ENCODE peak calls at places on chromosomes 3 and 15, in six cellular contexts. S is NCI-H1105; X is GM18507; V is stimulated activated CD8-positive, alpha-beta memory T cell treated with anti-CD3 and anti-CD28 coated beads, Interleukin-15, amount 100 ng/mL, for 1 hour; Q is AG20443; O is RCC 7860. A is an unnamed sample.

GRCh38 chr3:126344380-126345041 is 12.7 kb downstream of the KLF15 start:
- DNase-seq in S (no peak), X (no peak), V (no peak), Q (no peak), O (no peak), A (no peak)

GRCh38 chr15:69860921-69861320 is 236.8 kb downstream of the TLE3 start:
- DNase-seq in S (no peak), X (no peak), V (no peak), Q (no peak), O (no peak), A (no peak)

GRCh38 chr3:58336135-58336882 is 3.6 kb downstream of the PXK start:
- DNase-seq in S (no peak), X (no peak), V (no peak), Q (peak; percentile 65), O (peak; percentile 92), A (no peak)

GRCh38 chr15:42108808-42109207 is 14.4 kb upstream of the PLA2G4D start:
- DNase-seq in S (no peak), X (no peak), V (no peak), Q (no peak), O (no peak), A (no peak)

GRCh38 chr15:25844542-25844941 is 18.6 kb downstream of the ATP10A start:
- DNase-seq in S (no peak), X (no peak), V (no peak), Q (no peak), O (no peak), A (no peak)

GRCh38 chr3:118144919-118145318 is 889.7 kb downstream of the IGSF11 start:
- DNase-seq in S (no peak), X (no peak), V (no peak), Q (no peak), O (no peak), A (no peak)

GRCh38 chr3:64158334-64158733 is 66.9 kb downstream of the PRICKLE2 start:
- DNase-seq in S (no peak), X (no peak), V (no peak), Q (no peak), O (peak; percentile 55), A (no peak)

GRCh38 chr3:36944641-36945270 is at the start of gene TRANK1:
- DNase-seq in S (no peak), X (peak; percentile 47), V (peak; percentile 62), Q (peak; percentile 85), O (no peak), A (no peak)

GRCh38 chr15:65021475-65021874 is 8.0 kb downstream of the MTFMT start:
- DNase-seq in S (no peak), X (no peak), V (no peak), Q (no peak), O (no peak), A (no peak)

GRCh38 chr3:52278510-52279069 is at the start of gene WDR82:
- DNase-seq in S (peak; percentile 82), X (peak; percentile 92), V (peak; percentile 97), Q (peak; percentile 97), O (peak; percentile 79), A (peak; percentile 84)

GRCh38 chr15:57994468-57995154 is 70.9 kb downstream of the ALDH1A2 start:
- DNase-seq in S (no peak), X (no peak), V (no peak), Q (no peak), O (no peak), A (no peak)

GRCh38 chr15:82847703-82848102 is 38.3 kb downstream of the WHAMM start:
- DNase-seq in S (no peak), X (no peak), V (no peak), Q (no peak), O (no peak), A (no peak)

GRCh38 chr3:99562138-99562537 is 76.3 kb upstream of the COL8A1 start:
- DNase-seq in S (no peak), X (no peak), V (no peak), Q (peak; percentile 40), O (no peak), A (no peak)

GRCh38 chr3:182185341-182185740 is 473.6 kb downstream of the SOX2 start:
- DNase-seq in S (no peak), X (no peak), V (no peak), Q (no peak), O (no peak), A (no peak)

GRCh38 chr3:139320551-139321309 is 23.1 kb upstream of the MRPS22 start:
- DNase-seq in S (no peak), X (no peak), V (no peak), Q (no peak), O (no peak), A (no peak)

GRCh38 chr3:36893137-36893557 is 51.7 kb downstream of the TRANK1 start:
- DNase-seq in S (no peak), X (no peak), V (no peak), Q (peak; percentile 61), O (peak; percentile 37), A (peak; percentile 13)

GRCh38 chr15:48887144-48887543 is 9.2 kb downstream of the EID1 start:
- DNase-seq in S (no peak), X (no peak), V (no peak), Q (no peak), O (no peak), A (no peak)

GRCh38 chr15:31131853-31132375 is 30.4 kb upstream of the TRPM1 start:
- DNase-seq in S (no peak), X (no peak), V (no peak), Q (no peak), O (no peak), A (no peak)

GRCh38 chr3:121431717-121432517 is 113.9 kb downstream of the POLQ start:
- DNase-seq in S (no peak), X (peak; percentile 43), V (peak; percentile 5), Q (peak; percentile 62), O (peak; percentile 60), A (no peak)

GRCh38 chr3:32076566-32076965 is 29.9 kb upstream of the GPD1L start:
- DNase-seq in S (no peak), X (no peak), V (no peak), Q (no peak), O (no peak), A (no peak)

GRCh38 chr3:49867400-49867799 is 2.3 kb downstream of the CAMKV start:
- DNase-seq in S (no peak), X (no peak), V (no peak), Q (no peak), O (no peak), A (no peak)

GRCh38 chr3:125511420-125512094 is 8.4 kb downstream of the SNX4 start:
- DNase-seq in S (no peak), X (no peak), V (no peak), Q (no peak), O (no peak), A (no peak)

GRCh38 chr3:29302619-29303018 is 21.7 kb downstream of the RBMS3 start:
- DNase-seq in S (no peak), X (no peak), V (no peak), Q (no peak), O (no peak), A (no peak)

GRCh38 chr15:92616621-92617179 is 38.9 kb downstream of the FAM174B start:
- DNase-seq in S (no peak), X (no peak), V (no peak), Q (no peak), O (no peak), A (no peak)

GRCh38 chr3:107662586-107662985 is 139.8 kb downstream of the BBX start:
- DNase-seq in S (no peak), X (no peak), V (no peak), Q (no peak), O (no peak), A (no peak)

GRCh38 chr3:127043041-127043641 is 60.2 kb downstream of the PLXNA1 start:
- DNase-seq in S (no peak), X (no peak), V (no peak), Q (peak; percentile 47), O (no peak), A (no peak)

GRCh38 chr3:135558906-135559305 is 406.6 kb upstream of the PPP2R3A start:
- DNase-seq in S (no peak), X (no peak), V (no peak), Q (no peak), O (no peak), A (no peak)

GRCh38 chr3:87002346-87002745 is 11.4 kb upstream of the VGLL3 start:
- DNase-seq in S (no peak), X (no peak), V (no peak), Q (no peak), O (no peak), A (no peak)

GRCh38 chr15:57017024-57017423 is 98.6 kb downstream of the TCF12 start:
- DNase-seq in S (no peak), X (no peak), V (no peak), Q (no peak), O (no peak), A (no peak)

GRCh38 chr15:40232625-40233070 is 6.2 kb upstream of the PAK6 start:
- DNase-seq in S (no peak), X (no peak), V (no peak), Q (no peak), O (no peak), A (no peak)

GRCh38 chr3:54830658-54831057 is 97.2 kb downstream of the LRTM1 start:
- DNase-seq in S (no peak), X (peak; percentile 8), V (no peak), Q (no peak), O (peak; percentile 20), A (peak; percentile 63)

GRCh38 chr3:190099099-190099498 is 21.6 kb downstream of the P3H2 start:
- DNase-seq in S (no peak), X (no peak), V (no peak), Q (no peak), O (no peak), A (no peak)

GRCh38 chr15:84921121-84921520 is 36.7 kb downstream of the SLC28A1 start:
- DNase-seq in S (no peak), X (no peak), V (no peak), Q (peak; percentile 29), O (no peak), A (no peak)

GRCh38 chr15:78130012-78130353 is 1.3 kb downstream of the CIB2 start:
- DNase-seq in S (no peak), X (no peak), V (no peak), Q (no peak), O (no peak), A (no peak)

A was measured in iPS DF 6.9.